ENCODE peak calls at places on chromosomes 16 and 17, in five cellular contexts. W, Z, K, J and G are unnamed samples. For H3K4me1 and H3K27me3, the result is how much of the 10 kb centered on the place peaks cover.

GRCh38 chr16:8323153-8323552 is 267.2 kb downstream of the TMEM114 start:
- DNase-seq in K (no peak), J (no peak), W (no peak), Z (no peak), G (no peak)

GRCh38 chr17:19812407-19812806 is 55.3 kb downstream of the ULK2 start:
- DNase-seq in K (no peak), Z (peak), W (no peak), J (peak), G (peak)

GRCh38 chr17:41481051-41481450 is at the start of gene KRT35:
- DNase-seq in W (no peak), J (no peak), Z (no peak), K (no peak), G (no peak)

GRCh38 chr17:35460354-35460851 is 11.8 kb upstream of the SLFN13 start:
- DNase-seq in Z (peak), J (peak), K (peak), W (peak), G (no peak)

GRCh38 chr17:1485748-1486376 is 6.6 kb downstream of the MYO1C start:
- DNase-seq in W (peak), Z (peak), K (peak), J (peak), G (peak)

GRCh38 chr17:66228887-66229782 is at the start of gene APOH:
- DNase-seq in W (no peak), K (no peak), Z (no peak), J (no peak), G (no peak)

GRCh38 chr17:39144414-39144813 is 7.0 kb downstream of the PLXDC1 start:
- DNase-seq in W (peak), Z (no peak), J (peak), K (no peak), G (no peak)

GRCh38 chr16:75310541-75310940 is 59.1 kb upstream of the BCAR1 start:
- DNase-seq in K (no peak), J (no peak), W (no peak), Z (no peak), G (no peak)

GRCh38 chr16:81625544-81626152 is 153.4 kb upstream of the PLCG2 start:
- DNase-seq in K (no peak), J (peak), W (peak), Z (no peak), G (no peak)

GRCh38 chr17:82315703-82316358 is 1.6 kb downstream of the CD7 start:
- DNase-seq in K (no peak), W (no peak), Z (peak), J (no peak), G (no peak)

GRCh38 chr16:20904507-20905079 is 4.0 kb downstream of the LYRM1 start:
- DNase-seq in Z (no peak), K (no peak), W (peak), J (peak), G (peak)

GRCh38 chr16:11841026-11841425 is 10.3 kb downstream of the RSL1D1 start:
- DNase-seq in W (no peak), J (no peak), Z (no peak), K (no peak), G (no peak)

GRCh38 chr16:21158208-21159110 is at the start of gene LDAF1:
- DNase-seq in K (peak), J (peak), W (peak), Z (peak), G (peak)

GRCh38 chr17:35486920-35487727 is 38.6 kb upstream of the SLFN13 start:
- DNase-seq in J (no peak), Z (no peak), W (peak), K (no peak), G (peak)

GRCh38 chr16:85573696-85574641 is 39.2 kb upstream of the GSE1 start:
- DNase-seq in J (no peak), Z (no peak), K (no peak), W (no peak), G (peak)

GRCh38 chr16:24508614-24509013 is 30.8 kb upstream of the RBBP6 start:
- DNase-seq in J (no peak), K (no peak), W (peak), Z (peak), G (peak)

GRCh38 chr17:60039509-60040442 is 38.9 kb downstream of the HEATR6 start:
- DNase-seq in W (no peak), Z (peak), K (no peak), J (no peak), G (no peak)

GRCh38 chr17:68665373-68665772 is 64.2 kb upstream of the FAM20A start:
- DNase-seq in J (no peak), W (no peak), K (no peak), Z (no peak), G (no peak)

GRCh38 chr16:85943702-85944101 is 44.7 kb downstream of the IRF8 start:
- DNase-seq in Z (no peak), J (no peak), K (no peak), W (no peak), G (no peak)

GRCh38 chr17:41705271-41705991 is 6.7 kb upstream of the GAST start:
- DNase-seq in K (peak), J (no peak), Z (no peak), W (no peak), G (peak)

GRCh38 chr17:82106697-82107305 is 8.8 kb upstream of the FASN start:
- DNase-seq in Z (no peak), W (no peak), K (no peak), J (no peak), G (no peak)

GRCh38 chr16:4891097-4891885 is 44.0 kb downstream of the UBN1 start:
- DNase-seq in K (no peak), J (no peak), W (no peak), Z (no peak), G (no peak)

GRCh38 chr17:28693866-28694265 is 17.8 kb downstream of the PROCA1 start:
- DNase-seq in K (no peak), W (no peak), Z (no peak), J (no peak), G (no peak)

GRCh38 chr16:12060751-12061150 is 84.2 kb downstream of the SNX29 start:
- DNase-seq in J (no peak), K (no peak), Z (no peak), W (no peak), G (no peak)

GRCh38 chr17:73786286-73786743 is 142.1 kb upstream of the SDK2 start:
- DNase-seq in W (no peak), Z (peak), J (peak), K (peak), G (no peak)

GRCh38 chr16:1645914-1646525 is 32.1 kb upstream of the JPT2 start:
- DNase-seq in J (peak), W (peak), K (no peak), Z (peak), G (no peak)

GRCh38 chr16:19284207-19284606 is 1.3 kb upstream of the CLEC19A start:
- DNase-seq in Z (no peak), J (peak), W (peak), K (no peak), G (peak)

GRCh38 chr17:37065486-37066321 is 117.0 kb downstream of the AATF start:
- DNase-seq in K (peak), J (no peak), Z (no peak), W (no peak), G (no peak)

GRCh38 chr17:72560303-72561247 is 439.8 kb downstream of the SOX9 start:
- DNase-seq in K (peak), W (no peak), J (peak), Z (peak), G (peak)

GRCh38 chr16:75496546-75496945 is 1.3 kb upstream of the CHST6 start:
- DNase-seq in W (no peak), K (no peak), Z (no peak), J (no peak), G (no peak)

GRCh38 chr16:15041260-15042011 is 14.4 kb downstream of the NTAN1 start:
- DNase-seq in K (peak), J (no peak), W (peak), Z (peak), G (peak)

GRCh38 chr17:65154770-65155589 is 17.8 kb downstream of the RGS9 start:
- DNase-seq in Z (no peak), K (no peak), W (peak), J (peak), G (peak)
- H3K9ac ChIP-seq in Z (no peak), K (no peak), W (no peak), J (no peak), G (no peak)

DNA sequence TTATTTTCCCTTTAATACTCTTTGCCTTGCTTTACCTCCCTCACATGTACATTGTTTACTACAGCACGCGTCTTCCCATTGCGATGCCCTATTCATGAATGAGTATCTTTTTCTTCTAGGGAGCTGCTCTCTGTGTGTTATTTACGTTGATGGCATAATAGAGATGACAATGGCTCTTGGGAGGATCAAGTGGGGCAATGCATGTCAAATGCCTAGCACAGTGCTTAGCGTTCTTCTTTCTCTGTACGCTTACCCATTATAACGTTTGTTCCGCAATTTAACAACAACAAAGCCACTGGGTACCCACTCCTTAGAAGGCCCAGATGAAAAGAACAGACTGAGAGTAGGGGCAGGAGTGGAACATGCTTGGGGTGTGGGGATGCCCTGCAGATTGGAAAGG is 271.6 kb upstream of the TNRC6C start:
- DNase-seq in Z (no peak), W (no peak), J (no peak), K (no peak), G (no peak)
- H3K4me1 ChIP-seq in Z (under half), W (under half), J (under half), K (under half), G (under half)

DNA sequence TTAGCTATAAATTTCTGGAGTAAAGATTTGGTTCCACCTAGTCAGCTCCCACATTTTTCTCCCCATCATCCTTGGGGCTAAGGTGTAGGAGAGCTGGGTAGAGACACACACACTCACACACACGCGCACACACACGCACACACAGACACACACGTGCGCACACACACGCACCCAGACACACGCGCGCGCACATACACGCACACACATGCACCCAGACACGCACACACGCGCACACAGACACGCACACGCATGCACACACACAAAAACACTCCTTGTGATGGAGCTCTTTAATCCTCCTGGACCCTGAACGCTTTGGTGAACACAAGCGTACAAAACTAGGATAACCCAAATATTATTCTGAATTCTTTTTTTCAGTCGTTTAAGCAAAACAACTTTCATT is 253.6 kb downstream of the C16orf95 start:
- DNase-seq in Z (no peak), K (no peak), W (no peak), J (no peak), G (no peak)
- H3K27me3 ChIP-seq in Z (under half), K (under half), W (under half), J (under half), G (under half)

DNA sequence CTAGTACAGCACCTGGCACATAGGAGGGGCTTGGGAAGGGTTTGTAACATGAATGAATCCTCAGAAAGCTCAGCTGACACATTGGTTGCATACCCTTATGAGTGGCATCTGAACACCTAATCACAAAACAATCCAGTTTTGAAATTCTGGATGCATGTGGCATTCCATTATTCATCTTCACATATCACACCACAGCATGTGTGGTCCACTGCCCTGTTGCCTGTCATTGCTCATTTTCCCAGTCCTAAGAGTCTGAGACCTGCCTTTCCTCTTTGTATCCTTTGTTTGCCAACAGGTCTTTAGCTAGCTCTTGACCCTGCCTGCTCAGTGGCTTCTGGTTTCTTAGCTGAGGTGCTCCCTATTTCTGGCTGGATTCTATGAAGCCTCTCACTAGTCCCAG is 170.8 kb upstream of the ASIC2 start:
- DNase-seq in J (no peak), K (peak), Z (no peak), W (peak), G (no peak)
- H3K9ac ChIP-seq in J (no peak), K (no peak), Z (no peak), W (no peak), G (no peak)

DNA sequence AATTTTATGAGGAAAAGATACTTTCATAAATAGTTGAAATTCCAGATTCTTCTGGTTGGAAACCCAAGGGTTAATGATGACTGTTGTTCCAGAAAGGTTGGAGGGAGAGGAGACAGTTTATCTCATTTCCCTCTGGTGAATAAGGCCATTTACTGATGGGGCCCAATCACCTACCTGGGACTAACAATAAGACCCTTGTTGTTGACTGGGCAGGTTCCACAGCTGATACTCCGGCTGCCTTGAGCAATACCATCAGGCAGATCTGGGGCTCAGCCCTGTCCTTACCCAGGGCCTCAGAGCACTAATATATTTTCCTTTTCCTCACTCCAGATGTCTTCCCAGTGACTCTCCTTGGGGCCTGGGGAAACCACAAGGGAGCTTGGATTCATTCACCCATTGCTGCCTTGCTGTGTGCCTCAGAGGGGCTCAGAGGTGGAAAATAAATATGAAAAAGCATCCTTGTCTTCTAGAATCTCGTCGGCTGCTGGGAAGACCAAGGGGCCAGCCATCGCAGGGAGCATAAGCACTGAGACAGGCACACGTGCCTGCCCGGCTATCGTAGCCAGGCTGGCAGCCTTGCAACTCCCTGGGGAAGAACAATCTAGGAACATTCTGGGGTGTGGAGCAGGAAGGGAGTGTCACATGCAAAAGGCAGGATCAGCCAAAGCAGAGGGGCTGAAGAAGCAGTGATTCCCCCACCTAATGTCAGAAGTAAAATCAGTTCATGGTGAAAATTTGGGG is 54.4 kb downstream of the MPRIP start:
- DNase-seq in Z (peak), J (no peak), W (peak), K (no peak), G (peak)
- H3K4me1 ChIP-seq in Z (under half), J (under half), W (under half), K (under half), G (under half)

GRCh38 chr17:4643676-4644075 is 2.2 kb upstream of the ALOX15 start:
- DNase-seq in Z (no peak), K (no peak), W (no peak), J (no peak), G (no peak)
- H3K27me3 ChIP-seq in Z (under half), K (under half), W (under half), J (under half), G (under half)